ENCODE peak calls at places on chromosomes 2 and 18, in nine cellular contexts. C, X, N, L, P, H, Q, M and Y are unnamed samples. For H3K4me1, the result is how much of the 10 kb centered on the place peaks cover.

GRCh38 chr18:76801567-76802505 is 20.5 kb upstream of the ZNF236 start:
- DNase-seq in C (peak), X (no peak), N (no peak), L (peak), P (no peak), H (peak), Q (no peak), M (peak), Y (peak)

GRCh38 chr2:203549406-203549805 is 14.3 kb upstream of the RAPH1 start:
- DNase-seq in C (no peak), X (no peak), N (no peak), L (no peak), P (no peak), H (no peak), Q (no peak), M (no peak), Y (no peak)

GRCh38 chr2:42618972-42619371 is 50.5 kb downstream of the MTA3 start:
- DNase-seq in C (no peak), X (no peak), N (no peak), L (peak), P (no peak), H (no peak), Q (no peak), M (no peak), Y (no peak)

GRCh38 chr2:143796051-143796450 is 666.8 kb downstream of the ARHGAP15 start:
- DNase-seq in C (no peak), X (no peak), N (no peak), L (no peak), P (no peak), H (no peak), Q (no peak), M (no peak), Y (no peak)

GRCh38 chr2:156470975-156471583 is 34.9 kb downstream of the GPD2 start:
- DNase-seq in C (no peak), X (no peak), N (no peak), L (no peak), P (no peak), H (no peak), Q (no peak), M (no peak), Y (no peak)

GRCh38 chr18:6484659-6485058 is 69.9 kb upstream of the L3MBTL4 start:
- DNase-seq in C (no peak), X (no peak), N (no peak), L (no peak), P (no peak), H (no peak), Q (no peak), M (no peak), Y (no peak)

GRCh38 chr2:150690870-150691269 is 203.4 kb upstream of the RND3 start:
- DNase-seq in C (no peak), X (no peak), N (no peak), L (no peak), P (no peak), H (no peak), Q (no peak), M (no peak), Y (no peak)

GRCh38 chr2:176140520-176141317 is 10.6 kb upstream of the HOXD4 start:
- DNase-seq in C (peak), X (peak), N (no peak), L (peak), P (peak), H (peak), Q (peak), M (peak), Y (peak)

GRCh38 chr2:45935791-45936622 is 284.5 kb downstream of the PRKCE start:
- DNase-seq in C (peak), X (peak), N (peak), L (peak), P (peak), H (peak), Q (peak), M (peak), Y (peak)

GRCh38 chr2:55026202-55026601 is 24.0 kb downstream of the RTN4 start:
- DNase-seq in C (no peak), X (no peak), N (no peak), L (no peak), P (no peak), H (no peak), Q (no peak), M (no peak), Y (no peak)

GRCh38 chr2:21220930-21221329 is 97.2 kb downstream of the TDRD15 start:
- DNase-seq in C (no peak), X (no peak), N (no peak), L (no peak), P (no peak), H (no peak), Q (no peak), M (no peak), Y (no peak)

GRCh38 chr2:148640767-148641166 is 3.8 kb upstream of the EPC2 start:
- DNase-seq in C (no peak), X (no peak), N (no peak), L (no peak), P (no peak), H (no peak), Q (no peak), M (no peak), Y (no peak)

GRCh38 chr2:234682492-234683228 is 185.8 kb upstream of the ARL4C start:
- DNase-seq in C (no peak), X (no peak), N (no peak), L (peak), P (no peak), H (no peak), Q (peak), M (no peak), Y (no peak)

GRCh38 chr2:179311071-179311470 is 46.4 kb upstream of the SESTD1 start:
- DNase-seq in C (no peak), X (no peak), N (no peak), L (no peak), P (no peak), H (no peak), Q (no peak), M (no peak), Y (no peak)

GRCh38 chr18:37476182-37476581 is 89.4 kb downstream of the CELF4 start:
- DNase-seq in C (no peak), X (peak), N (no peak), L (no peak), P (peak), H (no peak), Q (no peak), M (no peak), Y (no peak)

GRCh38 chr2:1494257-1494656 is 81.0 kb downstream of the TPO start:
- DNase-seq in C (no peak), X (no peak), N (no peak), L (no peak), P (no peak), H (peak), Q (peak), M (peak), Y (no peak)

GRCh38 chr2:160747771-160748170 is 254.2 kb upstream of the RBMS1 start:
- DNase-seq in C (no peak), X (peak), N (no peak), L (peak), P (no peak), H (no peak), Q (no peak), M (no peak), Y (no peak)

GRCh38 chr2:19542796-19543195 is 184.4 kb upstream of the OSR1 start:
- DNase-seq in C (no peak), X (no peak), N (no peak), L (no peak), P (no peak), H (no peak), Q (no peak), M (no peak), Y (no peak)
- H3K4me1 ChIP-seq in C (under half), X (under half), N (under half), L (under half), P (under half), H (under half), Q (half or more), M (under half), Y (under half)

GRCh38 chr2:37357053-37357452 is 12.6 kb downstream of the QPCT start:
- DNase-seq in C (no peak), X (no peak), N (no peak), L (no peak), P (no peak), H (no peak), Q (no peak), M (no peak), Y (no peak)
- H3K4me1 ChIP-seq in C (under half), X (under half), N (under half), L (under half), P (under half), H (under half), Q (under half), M (under half), Y (under half)

DNA sequence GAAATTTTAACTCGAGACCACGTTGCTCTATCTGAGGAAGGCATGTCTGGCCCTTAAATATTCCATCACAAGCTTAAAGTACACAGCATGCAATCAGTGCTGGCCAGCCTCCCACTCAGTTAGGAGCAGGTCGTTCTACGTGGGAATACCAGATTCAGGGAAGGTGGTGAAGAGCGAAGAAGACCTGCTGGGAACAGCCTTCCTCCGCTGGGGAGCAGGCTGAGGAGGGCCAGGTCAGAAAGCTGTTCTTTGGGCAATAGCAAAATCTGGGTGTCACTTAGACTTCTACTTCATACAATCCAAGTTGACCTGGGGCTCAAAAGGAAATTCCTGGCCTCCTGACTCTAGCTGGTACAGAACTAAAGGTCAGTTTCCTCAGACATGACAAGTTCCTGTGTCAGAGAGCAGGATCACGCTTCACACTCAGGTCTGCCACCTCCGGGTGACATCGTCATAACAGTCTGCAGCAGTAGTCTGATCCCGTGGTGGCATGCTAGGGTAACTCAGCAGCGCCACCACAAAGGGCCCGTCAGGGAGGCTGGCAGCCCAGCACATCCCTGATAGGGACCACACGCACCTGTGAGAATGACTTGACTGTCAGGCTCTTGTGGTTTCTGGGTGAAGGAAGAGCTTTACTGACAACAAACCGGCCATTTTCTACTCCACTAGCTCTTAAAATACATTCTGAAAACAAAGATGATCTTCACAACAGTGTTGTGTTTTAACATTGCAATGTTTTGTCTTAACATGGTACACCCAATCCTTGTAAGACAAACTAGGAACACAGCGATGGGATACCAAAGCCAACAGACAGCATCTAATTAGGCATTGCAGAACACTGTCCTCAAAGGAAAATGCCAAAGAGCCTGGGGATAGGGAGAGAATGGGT is 35.2 kb upstream of the NAPG start:
- DNase-seq in C (no peak), X (peak), N (no peak), L (no peak), P (peak), H (no peak), Q (no peak), M (no peak), Y (no peak)
- H3K4me1 ChIP-seq in C (under half), X (under half), N (under half), L (under half), P (under half), H (under half), Q (under half), M (under half), Y (under half)

GRCh38 chr2:65379721-65380171 is 52.7 kb downstream of the SPRED2 start:
- DNase-seq in C (no peak), X (no peak), N (no peak), L (no peak), P (no peak), H (no peak), Q (no peak), M (no peak), Y (no peak)
- H3K4me1 ChIP-seq in C (under half), X (under half), N (under half), L (half or more), P (half or more), H (half or more), Q (half or more), M (under half), Y (under half)

DNA sequence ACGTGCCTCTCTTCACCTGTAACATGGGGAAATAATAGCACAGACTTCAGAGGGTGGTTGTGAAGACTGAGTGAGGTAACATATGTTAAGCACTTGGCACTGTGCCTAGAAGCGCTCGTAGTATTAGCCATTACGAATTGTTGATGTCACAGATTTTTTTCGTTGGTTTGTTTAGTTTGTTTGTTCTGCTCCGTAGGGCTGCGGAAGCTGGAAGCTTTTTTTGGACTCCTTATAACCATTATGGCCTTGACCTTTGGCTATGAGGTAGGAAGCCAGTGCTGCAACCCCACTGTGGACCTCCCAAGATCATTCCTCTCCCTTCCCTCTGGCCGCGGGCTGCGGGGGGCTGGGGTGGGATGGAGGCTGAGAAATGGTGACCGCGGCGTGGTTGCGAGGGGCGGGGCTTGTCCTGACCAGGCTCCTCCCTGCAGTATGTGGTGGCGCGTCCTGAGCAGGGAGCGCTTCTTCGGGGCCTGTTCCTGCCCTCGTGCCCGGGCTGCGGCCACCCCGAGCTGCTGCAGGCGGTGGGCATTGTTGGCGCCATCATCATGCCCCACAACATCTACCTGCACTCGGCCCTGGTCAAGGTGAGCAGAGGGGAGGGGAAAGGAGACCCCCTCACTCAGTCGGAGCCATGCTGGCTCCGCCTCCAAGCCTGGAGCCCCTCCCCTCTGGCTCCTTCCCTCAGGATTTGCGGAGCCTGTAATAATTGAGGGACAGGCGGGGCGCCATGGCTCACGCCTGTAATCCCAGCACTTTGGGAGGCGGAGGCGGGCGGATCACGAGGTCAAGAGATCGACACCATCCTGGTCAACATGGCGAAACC is 5.5 kb downstream of the SLC11A1 start:
- DNase-seq in C (peak), X (no peak), N (no peak), L (peak), P (no peak), H (peak), Q (no peak), M (no peak), Y (no peak)
- H3K4me1 ChIP-seq in C (under half), X (under half), N (under half), L (under half), P (under half), H (under half), Q (under half), M (under half), Y (under half)

GRCh38 chr2:31213883-31214637 is 3.3 kb downstream of the CAPN14 start:
- DNase-seq in C (no peak), X (no peak), N (no peak), L (no peak), P (no peak), H (no peak), Q (no peak), M (no peak), Y (no peak)

GRCh38 chr2:31216734-31217133 is 581 bp downstream of the CAPN14 start:
- DNase-seq in C (no peak), X (no peak), N (no peak), L (no peak), P (no peak), H (no peak), Q (no peak), M (no peak), Y (no peak)

GRCh38 chr2:31213063-31213882 is 4.0 kb downstream of the CAPN14 start:
- DNase-seq in C (no peak), X (no peak), N (no peak), L (no peak), P (no peak), H (no peak), Q (no peak), M (no peak), Y (no peak)

GRCh38 chr2:31212659-31213058 is 4.7 kb downstream of the CAPN14 start:
- DNase-seq in C (no peak), X (no peak), N (no peak), L (no peak), P (no peak), H (no peak), Q (no peak), M (no peak), Y (no peak)

DNA sequence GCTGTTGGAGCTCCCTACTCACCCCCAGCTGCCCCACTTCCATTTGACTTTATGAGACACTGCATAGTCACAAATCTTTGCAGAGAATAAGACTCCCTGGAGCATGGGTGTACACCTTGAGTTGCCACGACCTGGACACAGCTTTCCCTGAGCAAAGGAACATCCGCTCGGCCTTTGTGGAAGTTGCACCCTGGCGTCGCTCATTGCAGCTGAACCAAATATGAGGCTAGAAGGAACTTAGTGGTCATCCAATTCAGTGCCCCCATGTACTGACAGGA is 2.7 kb downstream of the CAPN14 start:
- DNase-seq in C (no peak), X (no peak), N (no peak), L (no peak), P (no peak), H (no peak), Q (no peak), M (no peak), Y (no peak)
- H3K4me1 ChIP-seq in C (under half), X (under half), N (under half), L (under half), P (under half), H (under half), Q (under half), M (under half), Y (under half)

GRCh38 chr2:236541008-236541562 is 28.5 kb upstream of the ACKR3 start:
- DNase-seq in C (no peak), X (no peak), N (no peak), L (no peak), P (no peak), H (no peak), Q (no peak), M (no peak), Y (no peak)
- H3K4me1 ChIP-seq in C (under half), X (half or more), N (under half), L (under half), P (under half), H (under half), Q (under half), M (under half), Y (under half)